ENCODE peak calls at places on chromosomes 16 and 17, in eight cellular contexts. U is LHCN-M2; C is T-cell; X is upper lobe of right lung; S is activated effector memory CD4-positive, alpha-beta T cell treated with Interleukin-2 at 50 U/mL for 16 hours; Q is activated CD4-positive, alpha-beta T cell treated with anti-CD3 and anti-CD28 coated beads for 1 hour; A is ACHN; W is HEK293T. H is an unnamed sample.

GRCh38 chr17:62965149-62965648 is 836 bp upstream of the TANC2 start:
- DNase-seq in U (no peak), C (peak; percentile 46), X (no peak), S (no peak), Q (no peak), A (no peak), W (peak; percentile 21), H (no peak)

GRCh38 chr16:30533146-30533522 is 1.5 kb downstream of the ZNF747 start:
- DNase-seq in U (no peak), C (no peak), X (peak; percentile 63), S (no peak), Q (no peak), A (no peak), W (no peak), H (peak; percentile 37)

GRCh38 chr17:74623693-74624093 is at the start of gene CD300E:
- DNase-seq in U (no peak), C (no peak), X (no peak), S (no peak), Q (no peak), A (no peak), W (no peak), H (no peak)

GRCh38 chr17:77371888-77372443 is 231.2 kb downstream of the SEC14L1 start:
- DNase-seq in U (no peak), C (no peak), X (peak; percentile 62), S (no peak), Q (no peak), A (no peak), W (no peak), H (peak; percentile 14)

GRCh38 chr16:13510425-13511151 is 409.4 kb upstream of the ERCC4 start:
- DNase-seq in U (no peak), C (no peak), X (no peak), S (no peak), Q (no peak), A (no peak), W (no peak), H (no peak)

GRCh38 chr16:3022208-3022696 is 1.5 kb downstream of the HCFC1R1 start:
- DNase-seq in U (peak; percentile 96), C (peak; percentile 62), X (peak; percentile 94), S (peak; percentile 76), Q (peak; percentile 85), A (peak; percentile 97), W (no peak), H (peak; percentile 96)

GRCh38 chr16:23917621-23918020 is 81.8 kb downstream of the PRKCB start:
- DNase-seq in U (no peak), C (no peak), X (no peak), S (no peak), Q (no peak), A (no peak), W (no peak), H (no peak)

GRCh38 chr17:75404223-75404738 is 1.2 kb downstream of the GRB2 start:
- DNase-seq in U (peak; percentile 79), C (peak; percentile 34), X (peak; percentile 72), S (peak; percentile 27), Q (peak; percentile 30), A (peak; percentile 91), W (peak; percentile 72), H (peak; percentile 70)

GRCh38 chr17:49404371-49404770 is 10.3 kb downstream of the PHB1 start:
- DNase-seq in U (no peak), C (peak; percentile 27), X (no peak), S (no peak), Q (no peak), A (no peak), W (no peak), H (no peak)

GRCh38 chr16:71188956-71189712 is 41.4 kb downstream of the HYDIN start:
- DNase-seq in U (no peak), C (no peak), X (no peak), S (no peak), Q (no peak), A (no peak), W (no peak), H (no peak)

GRCh38 chr16:65660390-65660789 is 538.5 kb upstream of the CDH11 start:
- DNase-seq in U (no peak), C (no peak), X (no peak), S (no peak), Q (no peak), A (no peak), W (no peak), H (no peak)

GRCh38 chr17:43406676-43407645 is 8.2 kb downstream of the ARL4D start:
- DNase-seq in U (peak; percentile 46), C (no peak), X (no peak), S (no peak), Q (no peak), A (no peak), W (no peak), H (no peak)

GRCh38 chr17:48283907-48284306 is 146.1 kb downstream of the SKAP1 start:
- DNase-seq in U (no peak), C (no peak), X (no peak), S (no peak), Q (no peak), A (no peak), W (no peak), H (no peak)

GRCh38 chr17:81434079-81434478 is 38.8 kb downstream of the BAHCC1 start:
- DNase-seq in U (peak; percentile 36), C (no peak), X (no peak), S (no peak), Q (no peak), A (peak; percentile 28), W (no peak), H (peak; percentile 64)

GRCh38 chr17:42937712-42938596 is 26.3 kb downstream of the AARSD1 start:
- DNase-seq in U (peak; percentile 58), C (no peak), X (no peak), S (no peak), Q (no peak), A (peak; percentile 58), W (peak; percentile 73), H (peak; percentile 46)

GRCh38 chr16:68086336-68086821 is 1.2 kb downstream of the NFATC3 start:
- DNase-seq in U (peak; percentile 43), C (no peak), X (no peak), S (no peak), Q (no peak), A (peak; percentile 71), W (peak; percentile 25), H (no peak)

GRCh38 chr17:57086069-57086930 is 1.3 kb downstream of the AKAP1 start:
- DNase-seq in U (no peak), C (no peak), X (peak; percentile 74), S (peak; percentile 9), Q (peak; percentile 10), A (peak; percentile 55), W (peak; percentile 43), H (peak; percentile 37)

GRCh38 chr16:68235882-68236803 is at the start of gene ESRP2:
- DNase-seq in U (no peak), C (peak; percentile 25), X (peak; percentile 95), S (peak; percentile 21), Q (no peak), A (peak; percentile 22), W (no peak), H (peak; percentile 95)

GRCh38 chr16:4290236-4290830 is 17.5 kb upstream of the TFAP4 start:
- DNase-seq in U (peak; percentile 93), C (no peak), X (peak; percentile 74), S (no peak), Q (no peak), A (peak; percentile 67), W (no peak), H (no peak)